ENCODE peak calls at places on chromosome 21, in six cellular contexts. R is NCI-H748 treated with DMSO at 0.1 percent for 48 hours, A is NT2/D1, F is germinal center, E is aorta, B is NCI-H1092 treated with DMSO at 0.1 percent for 48 hours. J is an unnamed sample.
A peak's percentile ranks its signal among the peaks of the same experiment; 100 is the strongest.

GRCh38 chr21:20968391-20968790 is 29.8 kb upstream of the NCAM2 start:
- DNase-seq in R (no peak), A (no peak), F (no peak), E (no peak), B (no peak), J (no peak)

GRCh38 chr21:31866077-31866511 is 6.7 kb upstream of the HUNK start:
- DNase-seq in R (peak; percentile 49), A (peak; percentile 76), F (peak; percentile 62), E (peak; percentile 89), B (peak; percentile 93), J (peak; percentile 93)

GRCh38 chr21:26199471-26199870 is 28.9 kb upstream of the APP start:
- DNase-seq in R (no peak), A (no peak), F (no peak), E (no peak), B (no peak), J (no peak)

GRCh38 chr21:16420086-16420724 is 690.4 kb downstream of the USP25 start:
- DNase-seq in R (peak; percentile 16), A (no peak), F (no peak), E (peak; percentile 59), B (peak; percentile 87), J (no peak)

GRCh38 chr21:46098303-46099141 is 610 bp downstream of the COL6A2 start:
- DNase-seq in R (no peak), A (no peak), F (no peak), E (peak; percentile 54), B (no peak), J (peak; percentile 31)

GRCh38 chr21:41877901-41878830 is 978 bp downstream of the PRDM15 start:
- DNase-seq in R (no peak), A (no peak), F (peak; percentile 82), E (no peak), B (peak; percentile 41), J (no peak)

GRCh38 chr21:39489380-39489924 is 37.7 kb downstream of the SH3BGR start:
- DNase-seq in R (no peak), A (no peak), F (peak; percentile 7), E (no peak), B (peak; percentile 34), J (no peak)

GRCh38 chr21:44374601-44375280 is 21.3 kb downstream of the TRPM2 start:
- DNase-seq in R (no peak), A (no peak), F (no peak), E (peak; percentile 13), B (no peak), J (peak; percentile 24)

GRCh38 chr21:38780879-38781278 is 24.9 kb upstream of the ETS2 start:
- DNase-seq in R (no peak), A (no peak), F (no peak), E (no peak), B (no peak), J (no peak)

GRCh38 chr21:25107708-25108107 is 499.6 kb downstream of the MRPL39 start:
- DNase-seq in R (no peak), A (peak; percentile 8), F (no peak), E (no peak), B (no peak), J (no peak)

GRCh38 chr21:45788198-45788597 is 144.7 kb downstream of the PCBP3 start:
- DNase-seq in R (no peak), A (no peak), F (no peak), E (no peak), B (no peak), J (no peak)

GRCh38 chr21:33067457-33067856 is 2.5 kb upstream of the OLIG1 start:
- DNase-seq in R (no peak), A (no peak), F (no peak), E (no peak), B (no peak), J (no peak)

GRCh38 chr21:14581902-14582457 is 35.9 kb upstream of the SAMSN1 start:
- DNase-seq in R (no peak), A (no peak), F (no peak), E (no peak), B (no peak), J (no peak)

GRCh38 chr21:35635261-35635660 is 425.1 kb downstream of the SETD4 start:
- DNase-seq in R (no peak), A (no peak), F (no peak), E (no peak), B (no peak), J (no peak)

GRCh38 chr21:27213328-27213727 is 246.4 kb upstream of the ADAMTS5 start:
- DNase-seq in R (no peak), A (no peak), F (no peak), E (no peak), B (no peak), J (no peak)

GRCh38 chr21:45590726-45591618 is 48.7 kb upstream of the SLC19A1 start:
- DNase-seq in R (no peak), A (no peak), F (no peak), E (no peak), B (no peak), J (no peak)

GRCh38 chr21:38241029-38241740 is 15.6 kb upstream of the KCNJ15 start:
- DNase-seq in R (no peak), A (no peak), F (no peak), E (peak; percentile 68), B (no peak), J (no peak)

J was measured in left lung.